ENCODE peak calls at places on chromosomes 1 and 21, in five cellular contexts. L, R, Z, W and A are unnamed samples.

GRCh38 chr1:178530037-178530402 is 17.1 kb downstream of the TEX35 start:
- DNase-seq in R (peak), Z (peak), L (no peak), W (no peak), A (no peak)

GRCh38 chr1:6691507-6691906 is 10.1 kb downstream of the DNAJC11 start:
- DNase-seq in W (no peak), Z (no peak), L (no peak), R (no peak), A (no peak)

GRCh38 chr21:38544681-38545080 is 46.4 kb upstream of the ERG start:
- DNase-seq in W (no peak), L (no peak), R (no peak), Z (no peak), A (no peak)

GRCh38 chr21:28454978-28455600 is 537.6 kb downstream of the LTN1 start:
- DNase-seq in L (no peak), W (no peak), R (peak), Z (peak), A (no peak)

GRCh38 chr1:70504176-70504820 is 93.2 kb downstream of the CTH start:
- DNase-seq in Z (no peak), W (no peak), R (peak), L (no peak), A (no peak)

GRCh38 chr1:89724369-89725015 is 91.6 kb downstream of the LRRC8C start:
- DNase-seq in W (peak), Z (peak), R (peak), L (no peak), A (no peak)

GRCh38 chr1:223221686-223222085 is 78.6 kb upstream of the TLR5 start:
- DNase-seq in R (no peak), W (no peak), L (no peak), Z (no peak), A (no peak)

GRCh38 chr1:226324479-226324878 is 15.5 kb upstream of the LIN9 start:
- DNase-seq in Z (no peak), R (no peak), L (no peak), W (no peak), A (no peak)

GRCh38 chr1:117553468-117553867 is 52.4 kb upstream of the TENT5C start:
- DNase-seq in W (no peak), L (no peak), R (no peak), Z (no peak), A (no peak)

GRCh38 chr1:79259390-79260336 is 253.1 kb upstream of the ADGRL4 start:
- DNase-seq in R (peak), W (peak), Z (peak), L (no peak), A (no peak)

DNA sequence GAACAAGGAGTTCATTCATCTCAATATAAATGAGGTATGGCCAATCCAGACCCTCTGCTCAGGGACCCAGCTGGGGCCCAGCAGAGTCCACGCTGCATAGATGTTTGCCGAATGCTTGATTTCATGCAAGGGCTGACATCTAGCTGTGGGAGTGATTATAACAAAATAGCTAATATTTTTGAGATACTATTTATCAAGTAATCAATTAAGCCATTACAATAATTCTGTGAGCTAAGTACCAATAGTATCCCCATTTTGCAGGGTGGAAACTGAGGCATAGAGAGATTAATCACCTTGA is 50.9 kb downstream of the CAPN9 start:
- DNase-seq in R (no peak), W (no peak), Z (no peak), L (no peak), A (no peak)
- TF ChIP-seq CTCF in R (no peak), W (peak), Z (no peak), L (no peak), A (no peak)

GRCh38 chr1:199954701-199955100 is 72.8 kb upstream of the NR5A2 start:
- DNase-seq in R (no peak), L (peak), Z (no peak), W (peak), A (peak)
- TF ChIP-seq CTCF in R (peak), L (peak), Z (peak), W (peak), A (peak)

GRCh38 chr1:91502138-91502881 is 1.7 kb downstream of the CDC7 start:
- DNase-seq in R (no peak), Z (no peak), L (no peak), W (peak), A (no peak)

GRCh38 chr1:91503332-91503900 is 2.8 kb downstream of the CDC7 start:
- DNase-seq in W (no peak), L (no peak), R (no peak), Z (no peak), A (no peak)

GRCh38 chr1:91501527-91501859 is 842 bp downstream of the CDC7 start:
- DNase-seq in R (peak), Z (peak), W (peak), L (no peak), A (no peak)

GRCh38 chr1:91503975-91504530 is 3.4 kb downstream of the CDC7 start:
- DNase-seq in R (no peak), Z (no peak), W (no peak), L (no peak), A (no peak)

DNA sequence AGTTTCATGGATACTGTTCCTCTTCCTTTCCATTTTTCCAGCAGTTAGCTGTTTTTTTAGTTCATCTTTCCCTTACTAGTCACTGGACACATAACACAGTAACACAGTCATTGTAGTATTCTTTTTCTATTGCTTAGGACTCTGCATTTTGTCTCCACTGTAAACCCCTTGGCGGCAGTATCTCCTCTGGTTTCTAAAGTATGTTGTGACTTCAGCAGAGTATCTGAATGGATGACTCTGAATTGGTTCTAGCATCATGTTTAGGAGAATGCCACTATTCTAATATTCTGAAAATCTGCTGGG is 2.2 kb downstream of the CDC7 start:
- DNase-seq in L (no peak), W (peak), Z (peak), R (peak), A (no peak)
- TF ChIP-seq CTCF in L (no peak), W (peak), Z (peak), R (no peak), A (no peak)

DNA sequence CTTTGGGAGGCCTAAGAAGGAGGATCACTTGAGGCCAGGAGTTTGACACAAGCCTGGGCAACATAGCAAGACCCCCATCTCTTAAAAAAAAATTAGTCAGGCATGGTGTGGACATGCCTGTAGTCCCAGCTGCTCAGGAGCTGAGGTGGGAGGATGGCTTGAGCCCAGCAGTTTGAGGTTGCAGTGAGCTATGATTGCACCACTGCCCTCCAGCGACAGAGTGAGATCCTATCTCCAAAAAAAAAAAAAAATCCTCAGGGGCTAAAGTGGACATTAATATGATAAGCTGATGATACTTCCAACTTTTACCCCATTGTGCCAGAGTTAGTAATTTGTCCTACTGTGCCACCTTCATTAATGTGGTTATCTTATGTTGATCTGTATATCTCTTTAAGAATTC is 327.8 kb upstream of the FMN2 start:
- DNase-seq in L (no peak), W (no peak), R (no peak), Z (no peak), A (no peak)
- TF ChIP-seq CTCF in L (no peak), W (no peak), R (no peak), Z (no peak), A (no peak)

DNA sequence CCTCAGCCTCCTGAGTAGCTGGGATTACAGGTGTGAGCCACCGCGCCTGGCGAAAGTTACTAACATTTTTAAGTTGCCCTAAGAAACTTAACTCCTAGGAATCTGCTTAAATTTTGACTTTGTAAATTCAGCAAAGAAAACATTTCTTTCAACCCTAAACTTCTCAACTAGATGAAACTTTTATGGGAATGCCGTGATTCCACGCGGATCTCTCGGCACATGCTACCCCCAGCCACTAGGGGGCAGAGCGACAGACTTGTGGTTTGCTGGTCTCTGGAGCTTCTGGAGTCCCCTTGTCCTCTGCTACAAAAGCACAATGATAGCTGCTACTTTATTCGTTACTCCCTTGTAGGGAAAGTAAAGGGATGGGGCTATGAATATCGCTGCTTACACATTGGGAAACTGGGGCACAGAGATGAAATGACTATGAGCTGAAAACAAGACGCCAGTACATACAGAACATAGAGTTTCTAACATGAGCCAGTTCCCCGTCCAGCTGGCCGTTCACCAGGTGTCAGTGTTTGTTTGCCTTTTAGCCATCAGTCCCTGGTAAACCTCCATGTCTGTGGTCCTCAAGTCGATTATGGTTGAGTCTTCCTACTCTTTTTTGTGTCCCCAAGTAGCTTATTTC is 114.7 kb downstream of the PBX1 start:
- DNase-seq in R (no peak), W (peak), Z (no peak), L (no peak), A (peak)
- TF ChIP-seq CTCF in R (peak), W (peak), Z (peak), L (peak), A (peak)

GRCh38 chr1:202745313-202745888 is 35.1 kb upstream of the SYT2 start:
- DNase-seq in Z (no peak), L (no peak), R (no peak), W (no peak), A (no peak)

GRCh38 chr1:202750024-202750423 is 39.8 kb upstream of the SYT2 start:
- DNase-seq in R (no peak), W (no peak), L (no peak), Z (no peak), A (no peak)

GRCh38 chr1:202752799-202753198 is 42.5 kb upstream of the SYT2 start:
- DNase-seq in R (no peak), W (no peak), Z (peak), L (no peak), A (no peak)

GRCh38 chr1:202750761-202751160 is 40.5 kb upstream of the SYT2 start:
- DNase-seq in W (no peak), L (no peak), R (no peak), Z (no peak), A (no peak)
- TF ChIP-seq CTCF in W (peak), L (no peak), R (no peak), Z (peak), A (no peak)

DNA sequence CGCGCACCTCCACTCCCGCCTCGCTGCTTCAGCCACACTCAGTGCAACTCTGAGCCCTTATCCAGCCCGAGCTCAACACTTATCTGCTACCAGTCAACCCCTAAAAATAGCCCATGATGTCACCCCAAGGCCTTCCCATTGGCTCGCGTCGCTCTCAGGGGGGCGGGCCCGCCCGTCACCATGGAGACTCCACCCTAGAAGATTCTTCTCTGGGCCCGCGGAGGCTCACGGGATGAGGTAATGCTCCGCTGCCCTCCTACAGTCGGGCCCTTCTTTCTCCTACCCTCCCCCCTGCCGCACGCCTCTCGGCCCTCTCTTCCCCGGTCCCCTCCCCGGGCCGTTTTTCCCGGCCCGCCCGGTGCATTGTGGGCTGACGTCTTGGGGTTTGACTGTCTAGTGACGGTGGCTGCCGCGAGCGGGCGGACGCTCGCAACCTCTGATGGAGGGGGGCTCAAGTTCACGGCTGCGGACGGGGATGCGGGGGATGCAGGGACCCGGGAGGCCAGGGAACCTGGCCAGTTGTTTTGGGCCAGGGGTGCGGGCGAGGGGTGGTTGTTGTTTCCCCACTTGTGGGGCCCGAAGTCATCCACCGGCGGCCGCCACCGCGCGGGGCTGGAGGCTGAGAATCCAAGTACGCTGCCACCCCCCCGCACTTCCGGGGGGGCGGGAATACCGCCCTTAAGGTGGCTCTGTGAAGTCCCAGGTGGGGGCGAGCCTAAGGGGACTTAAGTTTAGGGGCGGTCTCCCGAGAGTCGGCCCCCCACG is at the start of gene JUN:
- DNase-seq in W (peak), Z (peak), L (peak), R (peak), A (peak)
- TF ChIP-seq CTCF in W (peak), Z (no peak), L (no peak), R (no peak), A (no peak)

DNA sequence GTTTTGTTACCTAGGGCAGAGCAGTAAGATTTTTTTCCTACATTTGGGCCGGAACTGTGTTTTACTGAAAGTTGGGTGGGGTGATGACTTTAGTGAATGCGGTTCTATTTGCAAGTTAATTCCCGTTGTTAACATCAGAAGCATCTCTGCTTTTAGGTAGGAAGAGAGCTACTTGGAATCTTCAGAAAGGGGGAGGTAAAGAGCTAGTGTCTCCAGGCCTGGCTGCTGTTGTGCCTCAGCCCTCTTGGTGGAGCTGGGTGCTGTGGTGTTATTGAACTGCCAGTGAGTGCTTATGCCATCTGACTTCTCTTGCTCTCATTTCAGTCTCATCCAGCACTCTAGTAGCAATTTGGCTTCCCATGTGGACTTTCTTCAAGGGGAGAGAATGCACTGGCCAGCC is 3.4 kb downstream of the KDM4A start:
- DNase-seq in L (no peak), R (no peak), W (peak), Z (peak), A (no peak)
- TF ChIP-seq CTCF in L (peak), R (peak), W (peak), Z (peak), A (no peak)

GRCh38 chr1:213335084-213335483 is 284.0 kb downstream of the RPS6KC1 start:
- DNase-seq in R (no peak), W (no peak), L (no peak), Z (no peak), A (no peak)

GRCh38 chr1:213332491-213332890 is 281.4 kb downstream of the RPS6KC1 start:
- DNase-seq in Z (no peak), L (no peak), W (no peak), R (no peak), A (no peak)

GRCh38 chr1:213330281-213330680 is 279.2 kb downstream of the RPS6KC1 start:
- DNase-seq in Z (no peak), R (no peak), W (no peak), L (no peak), A (no peak)

GRCh38 chr1:213327318-213327667 is 276.3 kb downstream of the RPS6KC1 start:
- DNase-seq in Z (peak), R (peak), L (no peak), W (no peak), A (no peak)

GRCh38 chr1:213331776-213332175 is 280.7 kb downstream of the RPS6KC1 start:
- DNase-seq in Z (no peak), L (no peak), W (no peak), R (no peak), A (no peak)
- TF ChIP-seq CTCF in Z (no peak), L (no peak), W (no peak), R (no peak), A (no peak)